ENCODE peak calls at places on chromosomes 12 and 14, in four cellular contexts. One of them, this sample, is unnamed.
A peak's percentile ranks its signal among the peaks of the same experiment; 100 is the strongest.

GRCh38 chr12:108649668-108650067 is 16.0 kb upstream of the SELPLG start:
- DNase-seq in GM23338: no peak
- DNase-seq in lower leg skin: no peak
- DNase-seq in left ventricle myocardium inferior: no peak
- DNase-seq in this sample: no peak

GRCh38 chr12:3328081-3328480 is 162.9 kb upstream of the PRMT8 start:
- DNase-seq in GM23338: no peak
- DNase-seq in left ventricle myocardium inferior: no peak
- DNase-seq in lower leg skin: no peak
- DNase-seq in this sample: no peak

GRCh38 chr14:63996575-63997220 is 143.9 kb downstream of the SYNE2 start:
- DNase-seq in left ventricle myocardium inferior: no peak
- DNase-seq in GM23338: no peak
- DNase-seq in lower leg skin: no peak
- DNase-seq in this sample: no peak

GRCh38 chr14:98926151-98926550 is 345.8 kb downstream of the BCL11B start:
- DNase-seq in GM23338: no peak
- DNase-seq in lower leg skin: peak; percentile 69
- DNase-seq in left ventricle myocardium inferior: no peak
- DNase-seq in this sample: no peak

GRCh38 chr12:120090626-120091295 is 25.8 kb downstream of the RAB35 start:
- DNase-seq in left ventricle myocardium inferior: no peak
- DNase-seq in GM23338: no peak
- DNase-seq in lower leg skin: no peak
- DNase-seq in this sample: no peak

GRCh38 chr12:59938190-59938962 is 342.5 kb downstream of the SLC16A7 start:
- DNase-seq in left ventricle myocardium inferior: no peak
- DNase-seq in lower leg skin: no peak
- DNase-seq in GM23338: peak; percentile 25
- DNase-seq in this sample: no peak

GRCh38 chr12:52186135-52186840 is 5.5 kb downstream of the KRT80 start:
- DNase-seq in GM23338: no peak
- DNase-seq in left ventricle myocardium inferior: no peak
- DNase-seq in lower leg skin: no peak
- DNase-seq in this sample: no peak

GRCh38 chr12:26701604-26702215 is 131.3 kb downstream of the ITPR2 start:
- DNase-seq in left ventricle myocardium inferior: no peak
- DNase-seq in lower leg skin: no peak
- DNase-seq in GM23338: peak; percentile 74
- DNase-seq in this sample: no peak

GRCh38 chr12:27879708-27880107 is 92.8 kb downstream of the PTHLH start:
- DNase-seq in left ventricle myocardium inferior: no peak
- DNase-seq in GM23338: no peak
- DNase-seq in lower leg skin: no peak
- DNase-seq in this sample: no peak

GRCh38 chr14:52694761-52695480 is 437 bp downstream of the ERO1A start:
- DNase-seq in left ventricle myocardium inferior: peak; percentile 26
- DNase-seq in lower leg skin: no peak
- DNase-seq in GM23338: peak; percentile 56
- DNase-seq in this sample: no peak

GRCh38 chr12:120257041-120257821 is 8.3 kb downstream of the PXN start:
- DNase-seq in lower leg skin: peak; percentile 32
- DNase-seq in GM23338: peak; percentile 71
- DNase-seq in left ventricle myocardium inferior: peak; percentile 74
- DNase-seq in this sample: peak; percentile 79

GRCh38 chr12:19351346-19351745 is 87.9 kb upstream of the AEBP2 start:
- DNase-seq in left ventricle myocardium inferior: no peak
- DNase-seq in GM23338: no peak
- DNase-seq in lower leg skin: no peak
- DNase-seq in this sample: no peak

GRCh38 chr14:21498540-21499526 is 12.3 kb downstream of the METTL3 start:
- DNase-seq in lower leg skin: no peak
- DNase-seq in left ventricle myocardium inferior: no peak
- DNase-seq in GM23338: peak; percentile 95
- DNase-seq in this sample: no peak

GRCh38 chr14:99277534-99277933 is 5.5 kb upstream of the BCL11B start:
- DNase-seq in lower leg skin: no peak
- DNase-seq in GM23338: no peak
- DNase-seq in left ventricle myocardium inferior: no peak
- DNase-seq in this sample: no peak

GRCh38 chr12:68293347-68293746 is 38.8 kb downstream of the MDM1 start:
- DNase-seq in lower leg skin: no peak
- DNase-seq in GM23338: no peak
- DNase-seq in left ventricle myocardium inferior: no peak
- DNase-seq in this sample: no peak

GRCh38 chr12:75747572-75747995 is 236.2 kb upstream of the KRR1 start:
- DNase-seq in lower leg skin: no peak
- DNase-seq in left ventricle myocardium inferior: no peak
- DNase-seq in GM23338: no peak
- DNase-seq in this sample: no peak

GRCh38 chr14:35368583-35368982 is 36.0 kb downstream of the NFKBIA start:
- DNase-seq in GM23338: no peak
- DNase-seq in lower leg skin: no peak
- DNase-seq in left ventricle myocardium inferior: no peak
- DNase-seq in this sample: no peak

GRCh38 chr12:6334940-6335450 is 6.9 kb downstream of the TNFRSF1A start:
- DNase-seq in left ventricle myocardium inferior: no peak
- DNase-seq in GM23338: no peak
- DNase-seq in lower leg skin: no peak
- DNase-seq in this sample: no peak

GRCh38 chr12:7638764-7639570 is 26.7 kb downstream of the APOBEC1 start:
- DNase-seq in left ventricle myocardium inferior: peak; percentile 33
- DNase-seq in GM23338: peak; percentile 97
- DNase-seq in lower leg skin: peak; percentile 83
- DNase-seq in this sample: peak; percentile 21

GRCh38 chr12:127620956-127621355 is 646.0 kb upstream of the TMEM132C start:
- DNase-seq in GM23338: no peak
- DNase-seq in left ventricle myocardium inferior: no peak
- DNase-seq in lower leg skin: no peak
- DNase-seq in this sample: no peak

GRCh38 chr12:52036587-52037171 is 14.6 kb upstream of the NR4A1 start:
- DNase-seq in lower leg skin: peak; percentile 83
- DNase-seq in GM23338: peak; percentile 84
- DNase-seq in left ventricle myocardium inferior: peak; percentile 91
- DNase-seq in this sample: no peak

GRCh38 chr14:51056431-51056830 is 38.5 kb downstream of the TRIM9 start:
- DNase-seq in lower leg skin: no peak
- DNase-seq in GM23338: no peak
- DNase-seq in left ventricle myocardium inferior: no peak
- DNase-seq in this sample: no peak

GRCh38 chr12:14252697-14253096 is 112.8 kb upstream of the ATF7IP start:
- DNase-seq in lower leg skin: no peak
- DNase-seq in left ventricle myocardium inferior: no peak
- DNase-seq in GM23338: no peak
- DNase-seq in this sample: no peak

GRCh38 chr12:132475304-132476037 is 14.5 kb upstream of the FBRSL1 start:
- DNase-seq in left ventricle myocardium inferior: no peak
- DNase-seq in GM23338: no peak
- DNase-seq in lower leg skin: no peak
- DNase-seq in this sample: no peak

GRCh38 chr12:112998997-112999767 is 20.9 kb downstream of the OAS2 start:
- DNase-seq in GM23338: no peak
- DNase-seq in lower leg skin: no peak
- DNase-seq in left ventricle myocardium inferior: no peak
- DNase-seq in this sample: no peak

GRCh38 chr14:67934087-67934486 is 114.5 kb downstream of the RAD51B start:
- DNase-seq in lower leg skin: peak; percentile 32
- DNase-seq in GM23338: peak; percentile 98
- DNase-seq in left ventricle myocardium inferior: no peak
- DNase-seq in this sample: peak; percentile 81

GRCh38 chr14:24366664-24367505 is 1.1 kb upstream of the NFATC4 start:
- DNase-seq in left ventricle myocardium inferior: peak; percentile 90
- DNase-seq in lower leg skin: peak; percentile 87
- DNase-seq in GM23338: peak; percentile 97
- DNase-seq in this sample: peak; percentile 83

GRCh38 chr12:20011200-20011599 is 357.1 kb upstream of the PDE3A start:
- DNase-seq in left ventricle myocardium inferior: no peak
- DNase-seq in lower leg skin: no peak
- DNase-seq in GM23338: no peak
- DNase-seq in this sample: peak; percentile 78

GRCh38 chr14:96698846-96699543 is 98.2 kb upstream of the VRK1 start:
- DNase-seq in GM23338: no peak
- DNase-seq in left ventricle myocardium inferior: no peak
- DNase-seq in lower leg skin: no peak
- DNase-seq in this sample: no peak

GRCh38 chr14:31418440-31418839 is 1.9 kb downstream of the HEATR5A start:
- DNase-seq in left ventricle myocardium inferior: no peak
- DNase-seq in GM23338: no peak
- DNase-seq in lower leg skin: no peak
- DNase-seq in this sample: no peak

GRCh38 chr12:48973992-48974673 is 2.6 kb upstream of the WNT10B start:
- DNase-seq in lower leg skin: no peak
- DNase-seq in GM23338: peak; percentile 81
- DNase-seq in left ventricle myocardium inferior: peak; percentile 58
- DNase-seq in this sample: no peak

GRCh38 chr14:54981698-54982097 is 45.2 kb downstream of the WDHD1 start:
- DNase-seq in GM23338: no peak
- DNase-seq in lower leg skin: no peak
- DNase-seq in left ventricle myocardium inferior: no peak
- DNase-seq in this sample: no peak

GRCh38 chr14:54974773-54975414 is 52.0 kb downstream of the WDHD1 start:
- DNase-seq in left ventricle myocardium inferior: no peak
- DNase-seq in GM23338: no peak
- DNase-seq in lower leg skin: no peak
- DNase-seq in this sample: no peak

GRCh38 chr14:54975856-54976255 is 51.0 kb downstream of the WDHD1 start:
- DNase-seq in GM23338: no peak
- DNase-seq in lower leg skin: no peak
- DNase-seq in left ventricle myocardium inferior: no peak
- DNase-seq in this sample: no peak

GRCh38 chr14:54976316-54976715 is 50.6 kb downstream of the WDHD1 start:
- DNase-seq in lower leg skin: no peak
- DNase-seq in left ventricle myocardium inferior: no peak
- DNase-seq in GM23338: no peak
- DNase-seq in this sample: peak; percentile 8

GRCh38 chr14:54979039-54979438 is 47.9 kb downstream of the WDHD1 start:
- DNase-seq in lower leg skin: no peak
- DNase-seq in left ventricle myocardium inferior: no peak
- DNase-seq in GM23338: no peak
- DNase-seq in this sample: no peak
- TF ChIP-seq CTCF in lower leg skin: no peak
- TF ChIP-seq CTCF in left ventricle myocardium inferior: no peak
- TF ChIP-seq CTCF in GM23338: no peak
- TF ChIP-seq CTCF in this sample: no peak

DNA sequence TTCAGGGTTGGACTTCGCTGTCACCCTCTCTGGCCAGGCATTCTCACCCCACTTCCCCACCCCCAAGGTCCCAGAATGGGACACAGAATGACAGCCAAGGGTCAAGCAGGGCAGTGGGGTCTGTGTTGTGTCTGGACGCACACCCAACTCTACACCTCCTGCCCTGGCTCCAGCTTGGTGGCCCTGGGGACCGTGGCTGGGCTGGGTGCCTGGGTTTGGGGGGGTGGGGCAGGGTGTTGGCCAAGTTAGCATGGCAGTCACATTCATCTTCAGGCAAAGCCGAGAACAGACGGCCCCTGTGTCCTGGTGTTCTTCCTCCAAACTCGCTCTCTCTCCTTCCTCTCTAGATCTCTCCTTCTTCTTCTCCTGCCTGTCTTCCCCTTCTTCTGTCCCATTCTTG is 5.6 kb downstream of the LRP1 start:
- DNase-seq in lower leg skin: no peak
- DNase-seq in GM23338: no peak
- DNase-seq in left ventricle myocardium inferior: peak; percentile 78
- DNase-seq in this sample: no peak
- H3K4me3 ChIP-seq in lower leg skin: no peak overlapping the region
- H3K4me3 ChIP-seq in GM23338: no peak overlapping the region
- H3K4me3 ChIP-seq in left ventricle myocardium inferior: peak overlapping the region; percentile 91
- H3K4me3 ChIP-seq in this sample: no peak overlapping the region

DNA sequence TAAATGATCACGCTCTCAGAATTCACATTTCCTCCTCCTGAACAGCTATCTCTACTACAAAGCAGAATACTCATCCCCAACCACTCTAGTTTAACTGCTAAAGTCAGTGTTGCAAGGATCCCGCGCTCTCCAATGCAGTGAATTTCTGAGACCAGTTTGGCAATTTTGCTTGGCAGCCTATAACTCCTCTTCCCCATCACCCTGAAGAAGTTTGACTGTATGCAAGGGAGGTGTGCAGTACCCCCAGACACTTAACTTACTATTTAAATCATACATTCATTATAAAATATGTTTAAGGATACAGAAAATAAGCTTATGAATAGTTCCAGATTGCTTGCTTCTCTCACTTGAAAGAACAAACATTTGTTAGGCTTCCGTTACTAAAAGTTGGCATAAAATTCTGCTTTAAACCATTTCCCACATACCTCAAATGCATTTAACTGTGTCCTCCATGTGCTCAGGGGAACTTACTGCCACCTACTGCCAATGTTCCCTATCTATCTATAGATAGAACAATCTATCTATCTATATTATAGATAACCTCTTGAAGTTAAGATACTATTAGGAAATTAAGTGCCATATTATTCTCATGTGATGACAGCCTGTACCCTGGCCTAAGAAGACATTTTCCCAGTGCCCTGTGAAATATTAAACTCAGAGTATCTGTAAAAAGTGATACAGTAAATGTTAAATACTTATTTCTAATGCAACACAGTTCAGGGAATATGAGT is 2.4 kb downstream of the LGR5 start:
- DNase-seq in left ventricle myocardium inferior: no peak
- DNase-seq in GM23338: no peak
- DNase-seq in lower leg skin: no peak
- DNase-seq in this sample: no peak
- TF ChIP-seq CTCF in left ventricle myocardium inferior: no peak
- TF ChIP-seq CTCF in GM23338: no peak
- TF ChIP-seq CTCF in lower leg skin: no peak
- TF ChIP-seq CTCF in this sample: no peak

GRCh38 chr14:73760598-73761586 is 46.7 kb upstream of the PNMA1 start:
- DNase-seq in GM23338: no peak
- DNase-seq in left ventricle myocardium inferior: no peak
- DNase-seq in lower leg skin: no peak
- DNase-seq in this sample: no peak
- H3K4me3 ChIP-seq in GM23338: peak overlapping the region; percentile 91
- H3K4me3 ChIP-seq in left ventricle myocardium inferior: peak overlapping the region; percentile 88
- H3K4me3 ChIP-seq in lower leg skin: no peak overlapping the region
- H3K4me3 ChIP-seq in this sample: peak overlapping the region; percentile 54

GRCh38 chr12:125455556-125455955 is 390.3 kb downstream of the AACS start:
- DNase-seq in GM23338: no peak
- DNase-seq in lower leg skin: no peak
- DNase-seq in left ventricle myocardium inferior: no peak
- DNase-seq in this sample: no peak
- TF ChIP-seq CTCF in GM23338: peak; percentile 61
- TF ChIP-seq CTCF in lower leg skin: no peak
- TF ChIP-seq CTCF in left ventricle myocardium inferior: no peak
- TF ChIP-seq CTCF in this sample: peak; percentile 26

This sample was measured in retinal pigment epithelial cell.